ENCODE peak calls at places on chromosome 19, in eight cellular contexts. Q is A172, X is lung microvascular endothelial cell, U is BJ, D is osteoblast, A is NCI-H1092, H is HS-5, Y is GM04503. C is an unnamed sample.

GRCh38 chr19:30092721-30093569 is 150.9 kb downstream of the URI1 start:
- DNase-seq in Q (no peak), X (no peak), U (no peak), D (peak), A (no peak), H (no peak), Y (no peak), C (no peak)

GRCh38 chr19:840519-841206 is at the start of gene PRTN3:
- DNase-seq in Q (no peak), X (no peak), U (no peak), D (no peak), A (no peak), H (no peak), Y (no peak), C (no peak)

GRCh38 chr19:6011794-6012193 is 33.9 kb upstream of the RANBP3 start:
- DNase-seq in Q (no peak), X (no peak), U (no peak), D (no peak), A (no peak), H (no peak), Y (no peak), C (no peak)

GRCh38 chr19:2064788-2065524 is 13.9 kb upstream of the MKNK2 start:
- DNase-seq in Q (no peak), X (no peak), U (no peak), D (peak), A (no peak), H (no peak), Y (no peak), C (no peak)

GRCh38 chr19:55146078-55146647 is 2.8 kb downstream of the TNNT1 start:
- DNase-seq in Q (peak), X (no peak), U (no peak), D (peak), A (no peak), H (no peak), Y (no peak), C (peak)

GRCh38 chr19:42113641-42114348 is 18.5 kb downstream of the POU2F2 start:
- DNase-seq in Q (peak), X (peak), U (peak), D (peak), A (peak), H (peak), Y (peak), C (peak)

GRCh38 chr19:3202346-3202745 is 16.6 kb downstream of the NCLN start:
- DNase-seq in Q (no peak), X (no peak), U (no peak), D (no peak), A (no peak), H (no peak), Y (no peak), C (no peak)

GRCh38 chr19:34838248-34838647 is 65.2 kb upstream of the ZNF599 start:
- DNase-seq in Q (peak), X (peak), U (no peak), D (no peak), A (no peak), H (no peak), Y (no peak), C (no peak)

GRCh38 chr19:45781282-45782161 is 768 bp downstream of the DMPK start:
- DNase-seq in Q (peak), X (no peak), U (no peak), D (peak), A (peak), H (no peak), Y (no peak), C (no peak)

GRCh38 chr19:16886305-16886880 is 2.4 kb upstream of the F2RL3 start:
- DNase-seq in Q (no peak), X (peak), U (no peak), D (peak), A (no peak), H (no peak), Y (peak), C (no peak)

GRCh38 chr19:2050349-2050990 is 574 bp downstream of the MKNK2 start:
- DNase-seq in Q (no peak), X (no peak), U (no peak), D (peak), A (no peak), H (no peak), Y (no peak), C (no peak)

GRCh38 chr19:29308977-29309520 is 96.1 kb upstream of the UQCRFS1 start:
- DNase-seq in Q (no peak), X (no peak), U (no peak), D (no peak), A (peak), H (no peak), Y (no peak), C (no peak)

GRCh38 chr19:29255912-29256311 is 43.0 kb upstream of the UQCRFS1 start:
- DNase-seq in Q (no peak), X (no peak), U (no peak), D (no peak), A (no peak), H (no peak), Y (no peak), C (no peak)

GRCh38 chr19:14418743-14419037 is 451 bp downstream of the DDX39A start:
- DNase-seq in Q (no peak), X (no peak), U (no peak), D (no peak), A (no peak), H (no peak), Y (no peak), C (no peak)

GRCh38 chr19:49837009-49837310 is 14.0 kb upstream of the PTOV1 start:
- DNase-seq in Q (no peak), X (no peak), U (no peak), D (peak), A (no peak), H (no peak), Y (no peak), C (no peak)

GRCh38 chr19:42532881-42533280 is 4.6 kb upstream of the CEACAM1 start:
- DNase-seq in Q (no peak), X (no peak), U (no peak), D (no peak), A (no peak), H (no peak), Y (no peak), C (no peak)

GRCh38 chr19:5480427-5480836 is 25.2 kb downstream of the ZNRF4 start:
- DNase-seq in Q (no peak), X (peak), U (no peak), D (peak), A (peak), H (no peak), Y (no peak), C (no peak)

GRCh38 chr19:38834590-38834989 is 3.0 kb upstream of the ECH1 start:
- DNase-seq in Q (no peak), X (no peak), U (no peak), D (no peak), A (no peak), H (no peak), Y (no peak), C (no peak)

GRCh38 chr19:4014541-4015491 is 7.3 kb downstream of the PIAS4 start:
- DNase-seq in Q (no peak), X (peak), U (no peak), D (peak), A (no peak), H (no peak), Y (no peak), C (no peak)

GRCh38 chr19:1753730-1754442 is 580 bp downstream of the ONECUT3 start:
- DNase-seq in Q (no peak), X (no peak), U (no peak), D (no peak), A (no peak), H (no peak), Y (no peak), C (no peak)

GRCh38 chr19:10431254-10431942 is 11.1 kb downstream of the PDE4A start:
- DNase-seq in Q (no peak), X (peak), U (no peak), D (peak), A (no peak), H (no peak), Y (no peak), C (no peak)

GRCh38 chr19:1229837-1230584 is 7.8 kb downstream of the CBARP start:
- DNase-seq in Q (no peak), X (no peak), U (no peak), D (no peak), A (no peak), H (no peak), Y (no peak), C (no peak)

GRCh38 chr19:46296722-46297431 is at the start of gene HIF3A:
- DNase-seq in Q (no peak), X (peak), U (no peak), D (peak), A (no peak), H (no peak), Y (no peak), C (no peak)

GRCh38 chr19:40392894-40393517 is 3.0 kb upstream of the HIPK4 start:
- DNase-seq in Q (no peak), X (peak), U (no peak), D (peak), A (no peak), H (no peak), Y (no peak), C (no peak)

GRCh38 chr19:961866-962620 is 22.1 kb upstream of the WDR18 start:
- DNase-seq in Q (peak), X (peak), U (no peak), D (peak), A (no peak), H (no peak), Y (no peak), C (peak)

GRCh38 chr19:45164577-45165335 is 4.0 kb upstream of the NKPD1 start:
- DNase-seq in Q (peak), X (peak), U (no peak), D (peak), A (no peak), H (no peak), Y (peak), C (peak)

GRCh38 chr19:39127812-39128510 is 2.4 kb downstream of the PAK4 start:
- DNase-seq in Q (no peak), X (peak), U (no peak), D (peak), A (no peak), H (no peak), Y (no peak), C (no peak)

C was measured in NCI-H226.